ENCODE peak calls at places on chromosomes 4 and X, in six cellular contexts. O is H9; Y is choroid plexus epithelial cell; C is lower leg skin; G is CD4-positive, alpha-beta T cell; U is GM10248. L is an unnamed sample.
A peak's percentile ranks its signal among the peaks of the same experiment; 100 is the strongest.

GRCh38 chr4:150142831-150143230 is 64.6 kb downstream of the DCLK2 start:
- DNase-seq in O (no peak), Y (no peak), C (no peak), G (no peak), U (no peak), L (no peak)

GRCh38 chr4:152106113-152106763 is 345.4 kb upstream of the GATB start:
- DNase-seq in O (no peak), Y (peak; percentile 86), C (peak; percentile 86), G (no peak), U (no peak), L (no peak)

GRCh38 chr4:119303587-119304305 is 18.2 kb downstream of the FABP2 start:
- DNase-seq in O (no peak), Y (no peak), C (no peak), G (no peak), U (no peak), L (no peak)

GRCh38 chrX:65035451-65035779 is 59.2 kb upstream of the ZC4H2 start:
- DNase-seq in O (no peak), Y (no peak), C (no peak), G (no peak), U (peak; percentile 26), L (no peak)

GRCh38 chr4:101415962-101416361 is 68.6 kb upstream of the PPP3CA start:
- DNase-seq in O (no peak), Y (no peak), C (no peak), G (no peak), U (no peak), L (no peak)

GRCh38 chr4:86011117-86011516 is 348.7 kb downstream of the MAPK10 start:
- DNase-seq in O (no peak), Y (peak; percentile 96), C (peak; percentile 35), G (no peak), U (no peak), L (no peak)

GRCh38 chrX:122880952-122881351 is 303.1 kb upstream of the GRIA3 start:
- DNase-seq in O (peak; percentile 26), Y (no peak), C (no peak), G (no peak), U (no peak), L (no peak)

GRCh38 chr4:185839204-185839712 is 27.3 kb upstream of the SORBS2 start:
- DNase-seq in O (peak; percentile 90), Y (peak; percentile 99), C (peak; percentile 34), G (no peak), U (no peak), L (peak; percentile 89)

GRCh38 chrX:120664081-120664480 is 34.2 kb upstream of the C1GALT1C1 start:
- DNase-seq in O (no peak), Y (peak; percentile 46), C (no peak), G (no peak), U (no peak), L (no peak)

GRCh38 chr4:2339458-2340271 is 77.8 kb upstream of the MXD4 start:
- DNase-seq in O (peak; percentile 54), Y (no peak), C (no peak), G (no peak), U (no peak), L (no peak)

GRCh38 chr4:114349543-114350175 is 248.9 kb upstream of the UGT8 start:
- DNase-seq in O (no peak), Y (peak; percentile 33), C (no peak), G (no peak), U (no peak), L (no peak)

GRCh38 chrX:141142946-141143345 is 34.0 kb downstream of the LDOC1 start:
- DNase-seq in O (no peak), Y (peak; percentile 20), C (no peak), G (no peak), U (no peak), L (no peak)

GRCh38 chr4:149426461-149426860 is 389.2 kb downstream of the IQCM start:
- DNase-seq in O (no peak), Y (peak; percentile 18), C (no peak), G (no peak), U (no peak), L (no peak)

GRCh38 chr4:140243345-140243753 is 89.4 kb upstream of the MAML3 start:
- DNase-seq in O (no peak), Y (no peak), C (no peak), G (peak; percentile 11), U (peak; percentile 45), L (no peak)

GRCh38 chr4:121380448-121381147 is at the start of gene QRFPR:
- DNase-seq in O (peak; percentile 70), Y (no peak), C (no peak), G (no peak), U (no peak), L (no peak)

GRCh38 chr4:70902577-70903281 is 560 bp downstream of the MOB1B start:
- DNase-seq in O (no peak), Y (no peak), C (no peak), G (peak; percentile 14), U (peak; percentile 58), L (peak; percentile 85)

GRCh38 chr4:31114821-31115220 is 394.7 kb downstream of the PCDH7 start:
- DNase-seq in O (no peak), Y (no peak), C (no peak), G (no peak), U (no peak), L (no peak)

GRCh38 chrX:128106630-128107029 is 54.4 kb upstream of the ACTRT1 start:
- DNase-seq in O (peak; percentile 28), Y (peak; percentile 1), C (no peak), G (no peak), U (no peak), L (no peak)

GRCh38 chr4:148182230-148182928 is 259.8 kb downstream of the NR3C2 start:
- DNase-seq in O (no peak), Y (no peak), C (no peak), G (no peak), U (no peak), L (no peak)

GRCh38 chr4:106495498-106495897 is 126.9 kb upstream of the GIMD1 start:
- DNase-seq in O (no peak), Y (no peak), C (no peak), G (no peak), U (no peak), L (no peak)

DNA sequence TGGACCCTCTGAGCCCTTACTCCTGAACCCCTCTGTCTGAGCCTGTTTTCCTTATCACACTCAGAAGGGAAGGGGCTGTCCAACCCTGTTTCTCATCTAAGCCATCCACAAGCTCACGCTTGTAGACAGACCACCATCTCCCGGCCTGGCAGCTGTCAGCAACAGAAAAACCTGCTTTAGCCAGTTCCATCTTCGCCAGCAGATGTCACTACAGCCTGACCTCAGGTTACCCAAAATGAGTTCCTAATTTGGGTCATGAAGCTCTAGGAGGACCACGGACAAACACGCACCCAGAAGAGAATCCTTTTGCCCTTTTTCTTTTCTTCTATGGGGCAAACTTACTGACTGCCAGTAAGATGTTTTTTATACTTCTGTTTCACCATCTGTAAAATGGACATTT is 445.4 kb downstream of the BCOR start:
- DNase-seq in O (peak; percentile 70), Y (peak; percentile 41), C (no peak), G (peak; percentile 3), U (peak; percentile 24), L (no peak)
- TF ChIP-seq CTCF in O (peak; percentile 66), Y (peak; percentile 59), C (no peak), G (no peak), U (peak; percentile 27), L (peak; percentile 39)

GRCh38 chr4:8939160-8939855 is 67.7 kb upstream of the HMX1 start:
- DNase-seq in O (no peak), Y (no peak), C (no peak), G (no peak), U (no peak), L (peak; percentile 75)

GRCh38 chr4:8938137-8938536 is 66.5 kb upstream of the HMX1 start:
- DNase-seq in O (no peak), Y (no peak), C (no peak), G (no peak), U (no peak), L (peak; percentile 79)

GRCh38 chr4:8938623-8939022 is 67.0 kb upstream of the HMX1 start:
- DNase-seq in O (no peak), Y (no peak), C (no peak), G (no peak), U (no peak), L (peak; percentile 53)

GRCh38 chr4:8939887-8940742 is 68.5 kb upstream of the HMX1 start:
- DNase-seq in O (no peak), Y (no peak), C (no peak), G (no peak), U (no peak), L (peak; percentile 83)

GRCh38 chr4:8940792-8941491 is 69.3 kb upstream of the HMX1 start:
- DNase-seq in O (no peak), Y (no peak), C (no peak), G (no peak), U (no peak), L (peak; percentile 71)
- TF ChIP-seq CTCF in O (peak; percentile 59), Y (no peak), C (no peak), G (no peak), U (peak; percentile 7), L (no peak)

GRCh38 chr4:7747062-7747385 is 192.6 kb downstream of the AFAP1 start:
- DNase-seq in O (no peak), Y (no peak), C (no peak), G (no peak), U (no peak), L (no peak)
- TF ChIP-seq CTCF in O (no peak), Y (no peak), C (no peak), G (no peak), U (no peak), L (no peak)

DNA sequence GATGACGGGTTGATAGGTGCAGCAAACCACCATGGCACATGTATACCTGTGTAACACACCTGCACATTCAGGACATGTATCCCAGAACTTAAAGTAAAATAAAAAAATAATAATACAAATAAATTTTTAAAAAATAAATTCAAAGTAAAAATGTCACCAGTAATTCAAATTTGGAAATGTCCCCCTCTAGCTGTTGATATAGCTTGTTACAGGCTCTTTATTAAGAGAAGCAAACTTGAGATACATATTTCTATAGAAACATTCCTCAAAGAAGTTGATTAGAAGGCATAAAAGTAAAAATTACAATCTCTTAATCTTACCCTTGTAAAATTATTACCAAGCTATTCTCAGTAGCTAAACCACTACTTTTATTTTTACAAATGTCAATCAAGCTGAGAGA is 1397.0 kb downstream of the FAM133A start:
- DNase-seq in O (no peak), Y (peak; percentile 23), C (no peak), G (no peak), U (no peak), L (no peak)
- TF ChIP-seq CTCF in O (peak; percentile 57), Y (peak; percentile 38), C (no peak), G (no peak), U (no peak), L (peak; percentile 44)

GRCh38 chr4:76265631-76266218 is 14.2 kb downstream of the FAM47E start:
- DNase-seq in O (no peak), Y (no peak), C (no peak), G (no peak), U (no peak), L (no peak)

GRCh38 chr4:76256968-76257367 is 5.4 kb downstream of the FAM47E start:
- DNase-seq in O (no peak), Y (no peak), C (no peak), G (no peak), U (no peak), L (no peak)

GRCh38 chr4:76256032-76256431 is 4.5 kb downstream of the FAM47E start:
- DNase-seq in O (no peak), Y (no peak), C (no peak), G (no peak), U (no peak), L (no peak)

GRCh38 chr4:76257824-76258223 is 6.3 kb downstream of the FAM47E start:
- DNase-seq in O (no peak), Y (no peak), C (no peak), G (no peak), U (no peak), L (no peak)

GRCh38 chr4:76260571-76260970 is 9.1 kb downstream of the FAM47E start:
- DNase-seq in O (no peak), Y (no peak), C (no peak), G (no peak), U (no peak), L (no peak)
- TF ChIP-seq CTCF in O (no peak), Y (no peak), C (no peak), G (no peak), U (no peak), L (no peak)

GRCh38 chr4:130183796-130184195 is 1087.8 kb downstream of the C4orf33 start:
- DNase-seq in O (no peak), Y (no peak), C (no peak), G (no peak), U (no peak), L (no peak)
- TF ChIP-seq CTCF in O (no peak), Y (no peak), C (no peak), G (no peak), U (no peak), L (no peak)

L was measured in osteocyte.